ENCODE peak calls at places on chromosome 3, in five cellular contexts. B is astrocyte of the spinal cord, M is HL-60, P is A549, U is cardiac fibroblast. V is an unnamed sample.

GRCh38 chr3:50120364-50121095 is 31.8 kb downstream of the RBM5 start:
- DNase-seq in B (no peak), M (no peak), P (no peak), U (no peak), V (no peak)

GRCh38 chr3:192772495-192772894 is 45.2 kb upstream of the FGF12 start:
- DNase-seq in B (peak; percentile 14), M (no peak), P (no peak), U (peak; percentile 25), V (no peak)

GRCh38 chr3:13706886-13707285 is 158.0 kb downstream of the FBLN2 start:
- DNase-seq in B (no peak), M (no peak), P (no peak), U (no peak), V (no peak)

GRCh38 chr3:152443212-152444023 is 174.7 kb downstream of the MBNL1 start:
- DNase-seq in B (peak; percentile 33), M (no peak), P (no peak), U (peak; percentile 33), V (no peak)

GRCh38 chr3:188106898-188107684 is 46.9 kb upstream of the LPP start:
- DNase-seq in B (no peak), M (no peak), P (no peak), U (no peak), V (no peak)

GRCh38 chr3:104190681-104191080 is 1176.0 kb upstream of the ALCAM start:
- DNase-seq in B (peak; percentile 40), M (no peak), P (no peak), U (no peak), V (no peak)

GRCh38 chr3:51712963-51713362 is 6.1 kb downstream of the GRM2 start:
- DNase-seq in B (no peak), M (no peak), P (no peak), U (no peak), V (no peak)

GRCh38 chr3:111695584-111696213 is 100.6 kb upstream of the ZBED2 start:
- DNase-seq in B (peak; percentile 75), M (no peak), P (peak; percentile 25), U (peak; percentile 55), V (peak; percentile 75)

GRCh38 chr3:160395297-160395696 is 3.7 kb downstream of the IFT80 start:
- DNase-seq in B (peak; percentile 80), M (peak; percentile 30), P (no peak), U (peak; percentile 69), V (no peak)

GRCh38 chr3:120985242-120985641 is 77.2 kb downstream of the STXBP5L start:
- DNase-seq in B (no peak), M (no peak), P (no peak), U (no peak), V (no peak)

GRCh38 chr3:128113817-128114794 is 9.5 kb downstream of the RUVBL1 start:
- DNase-seq in B (no peak), M (no peak), P (no peak), U (no peak), V (no peak)

GRCh38 chr3:191051037-191051436 is 148.0 kb upstream of the OSTN start:
- DNase-seq in B (peak; percentile 59), M (no peak), P (no peak), U (peak; percentile 50), V (no peak)

GRCh38 chr3:32303051-32303786 is 64.7 kb downstream of the CMTM8 start:
- DNase-seq in B (no peak), M (no peak), P (no peak), U (peak; percentile 69), V (no peak)
- H3K4me3 ChIP-seq in B (no peak overlapping the region), M (no peak overlapping the region), P (no peak overlapping the region), U (no peak overlapping the region), V (no peak overlapping the region)

GRCh38 chr3:10771486-10772225 is 44.4 kb upstream of the SLC6A11 start:
- DNase-seq in B (no peak), M (no peak), P (no peak), U (no peak), V (no peak)

GRCh38 chr3:10770981-10771380 is 45.0 kb upstream of the SLC6A11 start:
- DNase-seq in B (no peak), M (no peak), P (no peak), U (no peak), V (no peak)

GRCh38 chr3:10770547-10770946 is 45.5 kb upstream of the SLC6A11 start:
- DNase-seq in B (no peak), M (no peak), P (no peak), U (no peak), V (no peak)

GRCh38 chr3:10774129-10774670 is 41.8 kb upstream of the SLC6A11 start:
- DNase-seq in B (no peak), M (no peak), P (no peak), U (no peak), V (no peak)

DNA sequence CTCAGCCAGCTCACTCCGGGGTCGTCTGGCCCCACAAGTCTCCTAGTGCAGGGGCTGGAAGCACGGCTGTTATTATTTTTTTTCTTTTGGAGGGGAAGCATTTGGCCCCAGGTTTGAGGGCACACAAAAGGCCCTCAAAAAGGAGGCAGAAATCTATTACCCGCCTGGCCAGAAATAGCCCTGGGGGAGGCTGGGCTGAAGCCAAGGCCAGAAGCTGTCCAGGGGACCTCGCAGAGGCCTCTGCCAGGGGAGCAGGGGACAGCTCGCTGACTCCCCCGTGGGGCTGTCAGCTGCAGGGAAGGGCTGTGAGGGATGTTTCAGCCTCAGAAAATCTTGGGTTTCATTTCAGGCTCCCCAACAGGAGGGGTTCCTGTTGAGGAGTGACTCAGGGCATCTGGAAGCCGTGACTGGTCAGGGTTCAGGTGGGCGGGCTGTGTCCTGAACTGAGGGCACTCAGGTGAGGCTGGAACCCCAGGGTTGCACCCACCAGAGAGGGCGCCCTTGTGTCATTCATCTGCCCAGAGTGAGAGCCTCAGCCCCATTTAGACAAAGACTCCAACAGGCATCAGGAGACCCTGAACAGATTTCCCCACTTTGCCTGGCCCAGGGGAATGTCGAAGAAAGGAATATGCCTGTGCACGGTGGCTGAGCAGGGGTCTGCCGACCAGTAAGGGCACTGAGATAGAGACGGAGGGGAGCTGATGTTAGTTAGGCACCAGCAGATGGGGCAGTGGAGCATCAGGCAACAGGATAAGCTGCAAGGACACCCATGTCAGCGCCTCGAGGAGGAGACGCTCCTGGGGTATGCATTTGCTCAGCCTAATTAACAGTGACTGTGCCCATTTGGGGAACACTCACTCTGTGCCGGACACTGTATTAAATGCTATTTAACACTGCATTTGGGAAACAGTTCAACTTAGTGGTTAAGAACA is 43.5 kb upstream of the SLC6A11 start:
- DNase-seq in B (no peak), M (peak; percentile 11), P (peak; percentile 37), U (no peak), V (no peak)
- TF ChIP-seq CTCF in B (peak; percentile 17), M (peak; percentile 11), P (peak; percentile 59), U (no peak), V (peak; percentile 28)

GRCh38 chr3:74651239-74651638 is 36.8 kb upstream of the CNTN3 start:
- DNase-seq in B (no peak), M (no peak), P (no peak), U (peak; percentile 38), V (no peak)
- H3K4me3 ChIP-seq in B (no peak overlapping the region), M (no peak overlapping the region), P (no peak overlapping the region), U (no peak overlapping the region), V (no peak overlapping the region)

DNA sequence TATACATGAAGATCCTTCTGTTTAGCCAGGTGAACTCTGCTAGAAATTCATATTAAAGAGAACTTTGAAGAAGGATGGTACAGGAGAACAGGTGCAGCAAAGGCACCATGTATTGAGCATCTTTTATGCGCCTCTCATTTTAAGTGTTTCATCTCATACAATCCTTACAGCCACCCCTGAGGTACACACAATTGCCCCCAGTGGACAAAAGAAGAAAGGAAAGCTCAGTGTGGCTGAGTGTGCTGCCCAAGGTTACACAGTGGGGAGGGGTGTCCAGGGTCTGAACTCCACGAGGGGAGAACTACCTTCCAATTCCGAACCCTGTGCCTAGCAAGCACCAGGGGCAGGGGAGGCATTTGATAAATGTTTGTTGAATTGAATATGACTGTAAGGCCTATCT is 98.6 kb downstream of the MECOM start:
- DNase-seq in B (no peak), M (no peak), P (peak; percentile 11), U (no peak), V (no peak)
- TF ChIP-seq CTCF in B (peak; percentile 24), M (no peak), P (no peak), U (peak; percentile 22), V (peak; percentile 23)

V was measured in HFF-Myc.